ENCODE peak calls at places on chromosomes 3 and 15, in six cellular contexts. M, T, S, Q, H and Z are unnamed samples.

GRCh38 chr15:37679627-37680026 is 254.8 kb upstream of the TMCO5A start:
- DNase-seq in H (no peak), Q (no peak), M (no peak), T (peak; percentile 57), S (no peak), Z (no peak)

GRCh38 chr15:71162309-71162708 is 47.0 kb downstream of the THSD4 start:
- DNase-seq in Q (no peak), M (no peak), S (no peak), H (no peak), T (no peak), Z (no peak)

GRCh38 chr3:112078125-112079083 is 7.8 kb upstream of the C3orf52 start:
- DNase-seq in T (no peak), Q (no peak), S (peak; percentile 58), M (no peak), H (no peak), Z (no peak)

GRCh38 chr15:66570842-66571241 is 5.0 kb upstream of the LCTL start:
- DNase-seq in M (no peak), Q (no peak), T (no peak), S (no peak), H (no peak), Z (no peak)

GRCh38 chr15:44492040-44492439 is 44.9 kb upstream of the EIF3J start:
- DNase-seq in Q (no peak), S (peak; percentile 53), M (no peak), T (no peak), H (no peak), Z (no peak)

GRCh38 chr3:87269723-87270122 is 6.7 kb downstream of the POU1F1 start:
- DNase-seq in H (no peak), Q (no peak), S (no peak), T (no peak), M (no peak), Z (no peak)

GRCh38 chr3:30659270-30660127 is 53.1 kb downstream of the TGFBR2 start:
- DNase-seq in H (peak; percentile 91), T (peak; percentile 34), Q (peak; percentile 98), M (no peak), S (peak; percentile 64), Z (no peak)

GRCh38 chr3:62500556-62501294 is 127.4 kb upstream of the FEZF2 start:
- DNase-seq in H (no peak), Q (no peak), S (no peak), M (no peak), T (no peak), Z (peak; percentile 21)

GRCh38 chr15:62391565-62392262 is 226.6 kb upstream of the C2CD4B start:
- DNase-seq in Q (peak; percentile 51), H (peak; percentile 64), M (peak; percentile 28), T (peak; percentile 14), S (peak; percentile 2), Z (peak; percentile 68)

GRCh38 chr15:70519616-70520015 is 243.7 kb downstream of the UACA start:
- DNase-seq in Q (no peak), H (no peak), S (no peak), T (no peak), M (no peak), Z (no peak)

GRCh38 chr15:95051881-95052280 is 820.5 kb downstream of the MCTP2 start:
- DNase-seq in M (no peak), Q (no peak), S (no peak), H (no peak), T (no peak), Z (no peak)

GRCh38 chr3:21314688-21315087 is 436.3 kb downstream of the ZNF385D start:
- DNase-seq in S (no peak), H (no peak), M (no peak), Q (no peak), T (no peak), Z (no peak)

GRCh38 chr15:45021331-45021730 is 1.7 kb upstream of the SORD start:
- DNase-seq in H (no peak), S (no peak), T (no peak), M (no peak), Q (no peak), Z (no peak)

GRCh38 chr3:169666079-169666436 is 2.5 kb upstream of the MECOM start:
- DNase-seq in H (no peak), M (no peak), T (no peak), Q (no peak), S (no peak), Z (peak; percentile 38)

GRCh38 chr15:101240364-101240763 is 11.5 kb downstream of the CHSY1 start:
- DNase-seq in Q (peak; percentile 83), H (peak; percentile 82), S (no peak), T (no peak), M (no peak), Z (no peak)

GRCh38 chr3:24451461-24452099 is 43.1 kb downstream of the THRB start:
- DNase-seq in T (no peak), S (peak; percentile 91), M (no peak), H (peak; percentile 32), Q (no peak), Z (no peak)

GRCh38 chr3:93969443-93969842 is 4.3 kb downstream of the PROS1 start:
- DNase-seq in T (no peak), Q (peak; percentile 49), M (no peak), S (peak; percentile 15), H (peak; percentile 38), Z (no peak)

GRCh38 chr15:38134252-38134651 is 118.4 kb upstream of the SPRED1 start:
- DNase-seq in S (no peak), H (no peak), M (no peak), T (no peak), Q (no peak), Z (no peak)

GRCh38 chr3:40417845-40418543 is 31.0 kb downstream of the ENTPD3 start:
- DNase-seq in S (peak; percentile 68), T (no peak), H (no peak), M (peak; percentile 62), Q (no peak), Z (no peak)

GRCh38 chr15:61155741-61156700 is 73.1 kb downstream of the RORA start:
- DNase-seq in M (no peak), S (no peak), H (peak; percentile 6), T (no peak), Q (peak; percentile 17), Z (no peak)

GRCh38 chr15:71313806-71314205 is 198.5 kb downstream of the THSD4 start:
- DNase-seq in H (peak; percentile 63), M (no peak), Q (peak; percentile 82), T (no peak), S (no peak), Z (peak; percentile 91)

DNA sequence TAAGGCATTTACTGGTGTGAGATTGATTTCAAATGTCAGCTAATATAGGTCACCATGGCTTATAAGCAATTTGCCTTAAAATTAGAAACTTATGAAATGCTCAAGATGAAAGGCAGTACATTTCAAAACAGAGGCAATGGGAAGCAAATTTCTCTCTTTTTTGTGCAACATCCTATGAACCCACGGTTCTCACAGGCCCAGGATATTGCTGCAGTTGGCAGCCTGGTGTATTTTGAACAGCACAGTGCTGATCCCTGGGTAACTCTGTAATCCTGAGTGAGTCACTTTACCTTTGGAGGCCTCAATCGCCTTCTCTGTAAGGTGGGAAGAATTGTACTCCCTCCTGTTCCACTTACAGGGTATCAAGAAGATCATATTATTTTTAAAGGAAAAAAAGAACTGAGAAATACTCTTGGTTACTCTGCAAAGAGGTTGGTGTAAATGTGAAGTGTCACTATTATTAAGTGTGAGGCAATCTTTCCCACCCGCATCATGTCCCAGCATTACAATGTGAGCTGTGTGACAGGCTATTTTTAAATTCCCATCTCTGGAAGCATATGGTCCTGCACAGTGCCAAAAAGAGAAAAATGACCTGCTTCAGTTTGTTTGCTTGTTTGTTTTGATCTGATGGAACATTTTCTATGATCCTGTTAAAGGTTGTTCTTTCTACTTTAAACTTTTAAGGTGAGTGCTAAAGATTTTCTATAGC is 190.1 kb upstream of the LPP start:
- DNase-seq in H (no peak), Q (no peak), T (no peak), S (peak; percentile 70), M (no peak), Z (no peak)
- H3K4me1 ChIP-seq in H (peaks cover 4% of the 10 kb centered on the region), Q (no peaks in the 10 kb centered on the region), T (no peaks in the 10 kb centered on the region), S (peaks cover 8% of the 10 kb centered on the region), M (no peaks in the 10 kb centered on the region), Z (no peaks in the 10 kb centered on the region)

DNA sequence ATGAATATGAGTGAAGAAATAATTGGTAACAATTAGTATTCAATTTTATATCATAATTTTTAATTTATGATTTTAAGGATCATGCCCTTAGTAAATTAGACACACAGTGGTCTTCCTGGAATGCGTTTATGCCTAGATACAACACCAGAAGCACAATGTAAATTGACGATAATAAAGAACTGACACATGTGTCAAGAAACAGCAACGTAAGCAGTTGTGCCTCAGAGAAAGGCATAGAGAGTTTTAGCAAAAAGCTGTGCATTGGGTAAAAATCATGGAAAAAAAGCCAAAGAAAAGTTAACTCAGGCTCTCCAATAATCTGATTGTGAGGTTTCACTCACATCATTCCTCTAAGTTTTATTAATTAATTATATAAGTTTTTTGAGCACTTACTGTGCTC is 37.0 kb upstream of the CNTN6 start:
- DNase-seq in M (no peak), H (no peak), T (no peak), S (no peak), Q (no peak), Z (no peak)
- H3K4me2 ChIP-seq in M (no peak overlapping the region), H (no peak overlapping the region), T (no peak overlapping the region), S (no peak overlapping the region), Q (no peak overlapping the region), Z (no peak overlapping the region)

GRCh38 chr3:175266478-175266877 is 407.3 kb downstream of the NAALADL2 start:
- DNase-seq in S (no peak), Q (peak; percentile 39), T (no peak), M (no peak), H (peak; percentile 81), Z (no peak)
- H3K9ac ChIP-seq in S (no peak overlapping the region), Q (no peak overlapping the region), T (no peak overlapping the region), M (no peak overlapping the region), H (no peak overlapping the region), Z (no peak overlapping the region)

GRCh38 chr3:37994639-37994972 is 4.0 kb downstream of the VILL start:
- DNase-seq in M (no peak), S (no peak), T (peak; percentile 25), H (no peak), Q (no peak), Z (no peak)
- H3K4me1 ChIP-seq in M (peaks cover 65% of the 10 kb centered on the region), S (peaks cover 9% of the 10 kb centered on the region), T (peaks cover 29% of the 10 kb centered on the region), H (peaks cover 9% of the 10 kb centered on the region), Q (peaks cover 12% of the 10 kb centered on the region), Z (no peaks in the 10 kb centered on the region)

DNA sequence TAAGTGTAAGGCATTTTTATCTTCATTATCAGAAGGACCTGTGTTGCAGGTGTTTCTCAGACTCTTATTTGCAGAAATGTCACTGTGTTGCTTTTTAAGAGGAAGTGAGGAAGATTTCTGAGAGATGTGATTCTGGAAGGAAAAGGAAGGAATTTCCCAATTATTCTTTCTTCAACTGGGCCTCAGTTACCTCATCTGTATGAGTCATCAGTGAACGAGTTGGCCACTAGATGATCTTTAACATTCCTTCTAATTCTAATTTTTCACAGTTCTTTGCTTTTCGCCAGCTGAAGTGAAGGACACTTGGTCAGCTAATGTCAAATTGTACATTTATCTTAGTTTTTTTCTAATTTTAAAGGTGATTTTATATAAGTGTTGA is 28.9 kb downstream of the CLEC3B start:
- DNase-seq in S (no peak), M (no peak), T (no peak), Q (peak; percentile 84), H (peak; percentile 91), Z (no peak)
- H3K4me2 ChIP-seq in S (no peak overlapping the region), M (no peak overlapping the region), T (no peak overlapping the region), Q (peak overlapping the region; percentile 61), H (peak overlapping the region; percentile 30), Z (no peak overlapping the region)